ENCODE peak calls at places on chromosomes 5 and 9, in seven cellular contexts. One of them, this sample, is unnamed.

GRCh38 chr5:64229163-64229774 is 63.6 kb downstream of the RNF180 start:
- DNase-seq in DMS79 treated with DMSO at 0.1 percent for 48 hours: no peak
- DNase-seq in stomach: no peak
- DNase-seq in GM13977: peak
- DNase-seq in germinal center: peak
- DNase-seq in hepatocyte: peak
- DNase-seq in fibroblast of the aortic adventitia: peak
- DNase-seq in this sample: no peak

GRCh38 chr9:89427621-89428221 is 70.2 kb downstream of the SEMA4D start:
- DNase-seq in fibroblast of the aortic adventitia: no peak
- DNase-seq in DMS79 treated with DMSO at 0.1 percent for 48 hours: no peak
- DNase-seq in stomach: no peak
- DNase-seq in hepatocyte: no peak
- DNase-seq in germinal center: no peak
- DNase-seq in GM13977: no peak
- DNase-seq in this sample: no peak

GRCh38 chr5:148620696-148621095 is 33.6 kb downstream of the HTR4 start:
- DNase-seq in hepatocyte: no peak
- DNase-seq in fibroblast of the aortic adventitia: no peak
- DNase-seq in GM13977: peak
- DNase-seq in DMS79 treated with DMSO at 0.1 percent for 48 hours: no peak
- DNase-seq in germinal center: no peak
- DNase-seq in stomach: no peak
- DNase-seq in this sample: no peak

GRCh38 chr5:133460172-133460758 is 152.1 kb downstream of the FSTL4 start:
- DNase-seq in GM13977: peak
- DNase-seq in DMS79 treated with DMSO at 0.1 percent for 48 hours: no peak
- DNase-seq in stomach: no peak
- DNase-seq in fibroblast of the aortic adventitia: no peak
- DNase-seq in germinal center: peak
- DNase-seq in hepatocyte: no peak
- DNase-seq in this sample: no peak

GRCh38 chr9:92206490-92206889 is 87.0 kb downstream of the IARS1 start:
- DNase-seq in DMS79 treated with DMSO at 0.1 percent for 48 hours: no peak
- DNase-seq in hepatocyte: no peak
- DNase-seq in fibroblast of the aortic adventitia: peak
- DNase-seq in GM13977: no peak
- DNase-seq in stomach: no peak
- DNase-seq in germinal center: no peak
- DNase-seq in this sample: no peak

GRCh38 chr5:371811-372555 is 50.5 kb downstream of the AHRR start:
- DNase-seq in stomach: peak
- DNase-seq in GM13977: no peak
- DNase-seq in germinal center: no peak
- DNase-seq in hepatocyte: no peak
- DNase-seq in fibroblast of the aortic adventitia: no peak
- DNase-seq in DMS79 treated with DMSO at 0.1 percent for 48 hours: no peak
- DNase-seq in this sample: no peak

GRCh38 chr5:74311961-74312360 is 328.6 kb downstream of the ENC1 start:
- DNase-seq in DMS79 treated with DMSO at 0.1 percent for 48 hours: no peak
- DNase-seq in hepatocyte: no peak
- DNase-seq in fibroblast of the aortic adventitia: peak
- DNase-seq in germinal center: no peak
- DNase-seq in GM13977: no peak
- DNase-seq in stomach: no peak
- DNase-seq in this sample: no peak

GRCh38 chr5:17398866-17399835 is 98.9 kb upstream of the TAF11L2 start:
- DNase-seq in germinal center: no peak
- DNase-seq in GM13977: no peak
- DNase-seq in DMS79 treated with DMSO at 0.1 percent for 48 hours: no peak
- DNase-seq in fibroblast of the aortic adventitia: no peak
- DNase-seq in hepatocyte: no peak
- DNase-seq in stomach: no peak
- DNase-seq in this sample: no peak

GRCh38 chr9:108756746-108757490 is 98.9 kb downstream of the ACTL7B start:
- DNase-seq in GM13977: no peak
- DNase-seq in fibroblast of the aortic adventitia: no peak
- DNase-seq in germinal center: no peak
- DNase-seq in DMS79 treated with DMSO at 0.1 percent for 48 hours: peak
- DNase-seq in stomach: no peak
- DNase-seq in hepatocyte: no peak
- DNase-seq in this sample: no peak

GRCh38 chr5:80186634-80187033 is 69.2 kb downstream of the SERINC5 start:
- DNase-seq in GM13977: no peak
- DNase-seq in fibroblast of the aortic adventitia: no peak
- DNase-seq in germinal center: no peak
- DNase-seq in DMS79 treated with DMSO at 0.1 percent for 48 hours: peak
- DNase-seq in stomach: peak
- DNase-seq in hepatocyte: no peak
- DNase-seq in this sample: peak

This sample was measured in ureter.